ENCODE peak calls at places on chromosomes 6 and 20, in eight cellular contexts. M is NCI-H524; G is heart left ventricle; Q is kidney tubule cell; W is CD4-positive, alpha-beta T cell; J is activated CD4-positive, CD25-positive, alpha-beta regulatory T cell; S is HEK293T; P is stromal cell of bone marrow. R is an unnamed sample.

GRCh38 chr6:79570802-79571367 is 33.7 kb upstream of the LCA5 start:
- DNase-seq in M (peak; percentile 19), G (no peak), Q (no peak), W (no peak), J (no peak), S (peak; percentile 18), P (peak; percentile 11), R (peak; percentile 40)

GRCh38 chr6:39062014-39062740 is 13.6 kb downstream of the GLP1R start:
- DNase-seq in M (peak; percentile 8), G (no peak), Q (no peak), W (no peak), J (no peak), S (no peak), P (no peak), R (no peak)

GRCh38 chr6:1406306-1407058 is 17.1 kb downstream of the FOXF2 start:
- DNase-seq in M (no peak), G (no peak), Q (no peak), W (no peak), J (no peak), S (no peak), P (peak; percentile 36), R (no peak)

GRCh38 chr6:150025201-150025917 is at the start of gene RAET1L:
- DNase-seq in M (no peak), G (no peak), Q (peak; percentile 82), W (no peak), J (no peak), S (no peak), P (peak; percentile 21), R (no peak)

GRCh38 chr6:11535801-11536230 is 1.7 kb upstream of the TMEM170B start:
- DNase-seq in M (no peak), G (no peak), Q (peak; percentile 64), W (no peak), J (no peak), S (no peak), P (no peak), R (no peak)

GRCh38 chr6:152828431-152828830 is 77.8 kb downstream of the VIP start:
- DNase-seq in M (peak; percentile 67), G (no peak), Q (no peak), W (no peak), J (no peak), S (no peak), P (no peak), R (no peak)

GRCh38 chr6:150492941-150493340 is 106.7 kb upstream of the PLEKHG1 start:
- DNase-seq in M (no peak), G (peak; percentile 39), Q (peak; percentile 97), W (no peak), J (no peak), S (no peak), P (no peak), R (no peak)

GRCh38 chr20:63782521-63782971 is 43.0 kb downstream of the SLC2A4RG start:
- DNase-seq in M (no peak), G (no peak), Q (no peak), W (peak; percentile 19), J (no peak), S (no peak), P (no peak), R (no peak)

GRCh38 chr20:59850018-59850641 is 83.3 kb downstream of the SYCP2 start:
- DNase-seq in M (no peak), G (no peak), Q (peak; percentile 40), W (no peak), J (no peak), S (peak; percentile 42), P (no peak), R (peak; percentile 0)

GRCh38 chr20:41167481-41168253 is 30.3 kb downstream of the PLCG1 start:
- DNase-seq in M (no peak), G (peak; percentile 18), Q (no peak), W (no peak), J (no peak), S (no peak), P (no peak), R (no peak)

GRCh38 chr6:136127856-136128255 is 122.3 kb downstream of the MTFR2 start:
- DNase-seq in M (no peak), G (no peak), Q (no peak), W (no peak), J (no peak), S (no peak), P (no peak), R (no peak)

GRCh38 chr6:125262026-125263013 is 39.4 kb downstream of the HDDC2 start:
- DNase-seq in M (no peak), G (no peak), Q (no peak), W (no peak), J (no peak), S (no peak), P (peak; percentile 47), R (no peak)

GRCh38 chr6:104527311-104527710 is 332.4 kb downstream of the HACE1 start:
- DNase-seq in M (no peak), G (peak; percentile 24), Q (no peak), W (no peak), J (no peak), S (no peak), P (no peak), R (no peak)

GRCh38 chr6:106486236-106486635 is 125.7 kb downstream of the CRYBG1 start:
- DNase-seq in M (no peak), G (no peak), Q (peak; percentile 11), W (no peak), J (no peak), S (no peak), P (no peak), R (no peak)

GRCh38 chr20:36035720-36036119 is 67.3 kb downstream of the CNBD2 start:
- DNase-seq in M (no peak), G (no peak), Q (peak; percentile 90), W (no peak), J (no peak), S (no peak), P (peak; percentile 10), R (no peak)

GRCh38 chr6:21264288-21264818 is 329.2 kb upstream of the SOX4 start:
- DNase-seq in M (no peak), G (no peak), Q (no peak), W (no peak), J (no peak), S (peak; percentile 42), P (no peak), R (no peak)

GRCh38 chr6:167827062-167827587 is 414 bp downstream of the AFDN start:
- DNase-seq in M (no peak), G (peak; percentile 43), Q (no peak), W (no peak), J (no peak), S (peak; percentile 66), P (no peak), R (no peak)

GRCh38 chr20:57568088-57568896 is 7.4 kb downstream of the PCK1 start:
- DNase-seq in M (no peak), G (no peak), Q (no peak), W (no peak), J (no peak), S (no peak), P (no peak), R (no peak)

GRCh38 chr6:34182751-34183531 is 37.1 kb upstream of the GRM4 start:
- DNase-seq in M (no peak), G (no peak), Q (no peak), W (peak; percentile 65), J (no peak), S (no peak), P (no peak), R (no peak)

GRCh38 chr20:49534314-49534713 is 33.6 kb downstream of the PTGIS start:
- DNase-seq in M (peak; percentile 41), G (no peak), Q (peak; percentile 49), W (peak; percentile 35), J (peak; percentile 3), S (peak; percentile 75), P (peak; percentile 21), R (peak; percentile 87)

GRCh38 chr6:29656157-29656556 is 735 bp upstream of the MOG start:
- DNase-seq in M (no peak), G (peak; percentile 79), Q (no peak), W (no peak), J (no peak), S (no peak), P (no peak), R (no peak)

GRCh38 chr6:87945966-87946365 is 101.7 kb upstream of the SPACA1 start:
- DNase-seq in M (no peak), G (no peak), Q (no peak), W (no peak), J (no peak), S (no peak), P (peak; percentile 5), R (peak; percentile 66)

GRCh38 chr20:23253524-23253923 is 97.1 kb upstream of the NXT1 start:
- DNase-seq in M (no peak), G (no peak), Q (no peak), W (no peak), J (no peak), S (no peak), P (no peak), R (no peak)

GRCh38 chr6:170177383-170178265 is 113.3 kb downstream of the DLL1 start:
- DNase-seq in M (no peak), G (no peak), Q (no peak), W (no peak), J (no peak), S (peak; percentile 54), P (no peak), R (no peak)

GRCh38 chr20:34834459-34834893 is 9.0 kb upstream of the NCOA6 start:
- DNase-seq in M (peak; percentile 20), G (no peak), Q (peak; percentile 56), W (no peak), J (no peak), S (peak; percentile 26), P (no peak), R (peak; percentile 64)

GRCh38 chr6:68575765-68576439 is 59.2 kb upstream of the ADGRB3 start:
- DNase-seq in M (no peak), G (no peak), Q (peak; percentile 50), W (no peak), J (no peak), S (peak; percentile 56), P (no peak), R (no peak)

GRCh38 chr6:28587011-28587745 is 61.5 kb downstream of the GPX5 start:
- DNase-seq in M (peak; percentile 79), G (peak; percentile 62), Q (peak; percentile 85), W (peak; percentile 63), J (peak; percentile 12), S (peak; percentile 72), P (no peak), R (peak; percentile 34)

GRCh38 chr6:23940466-23940865 is 185.5 kb upstream of the NRSN1 start:
- DNase-seq in M (no peak), G (no peak), Q (peak; percentile 11), W (no peak), J (no peak), S (no peak), P (peak; percentile 6), R (no peak)

GRCh38 chr6:146781836-146782235 is 183.1 kb downstream of the ADGB start:
- DNase-seq in M (no peak), G (no peak), Q (no peak), W (no peak), J (no peak), S (no peak), P (no peak), R (no peak)

GRCh38 chr20:49261173-49261572 is 16.7 kb downstream of the ZNFX1 start:
- DNase-seq in M (no peak), G (no peak), Q (no peak), W (no peak), J (no peak), S (no peak), P (no peak), R (no peak)

R was measured in NCI-H1694.